ENCODE peak calls at places on chromosomes 7 and 10, in six cellular contexts. M, B, E, K, V and J are unnamed samples.

GRCh38 chr10:115092258-115092554 is 959 bp upstream of the ATRNL1 start:
- DNase-seq in M (no peak), B (no peak), E (no peak), K (no peak), V (no peak), J (no peak)

GRCh38 chr10:96873756-96874467 is 41.8 kb downstream of the LCOR start:
- DNase-seq in M (no peak), B (no peak), E (no peak), K (no peak), V (no peak), J (no peak)

GRCh38 chr10:51895209-51895608 is 195.8 kb upstream of the CSTF2T start:
- DNase-seq in M (no peak), B (no peak), E (no peak), K (no peak), V (no peak), J (no peak)

GRCh38 chr10:132036887-132037675 is 28.7 kb upstream of the JAKMIP3 start:
- DNase-seq in M (no peak), B (no peak), E (no peak), K (no peak), V (no peak), J (no peak)

GRCh38 chr7:158107806-158108205 is 479.8 kb downstream of the PTPRN2 start:
- DNase-seq in M (no peak), B (no peak), E (no peak), K (no peak), V (no peak), J (no peak)

GRCh38 chr7:41275255-41275654 is 427.6 kb downstream of the INHBA start:
- DNase-seq in M (no peak), B (no peak), E (no peak), K (no peak), V (no peak), J (no peak)

GRCh38 chr7:86328801-86329433 is 314.8 kb upstream of the GRM3 start:
- DNase-seq in M (no peak), B (no peak), E (no peak), K (no peak), V (no peak), J (no peak)

GRCh38 chr10:109931153-109931552 is 7.8 kb upstream of the XPNPEP1 start:
- DNase-seq in M (no peak), B (no peak), E (no peak), K (no peak), V (no peak), J (no peak)

GRCh38 chr7:33692956-33693355 is 212.4 kb upstream of the BMPER start:
- DNase-seq in M (no peak), B (peak; percentile 62), E (no peak), K (no peak), V (no peak), J (no peak)

GRCh38 chr7:129649128-129649690 is 37.7 kb downstream of the NRF1 start:
- DNase-seq in M (no peak), B (no peak), E (no peak), K (no peak), V (no peak), J (no peak)

GRCh38 chr7:86825264-86825663 is 181.6 kb downstream of the GRM3 start:
- DNase-seq in M (no peak), B (no peak), E (no peak), K (no peak), V (no peak), J (no peak)

GRCh38 chr10:32893431-32893830 is 64.6 kb downstream of the ITGB1 start:
- DNase-seq in M (no peak), B (peak; percentile 32), E (no peak), K (peak; percentile 24), V (no peak), J (no peak)

GRCh38 chr10:47024399-47025252 is 113.4 kb downstream of the PTPN20 start:
- DNase-seq in M (peak; percentile 42), B (peak; percentile 70), E (peak; percentile 66), K (peak; percentile 70), V (peak; percentile 81), J (peak; percentile 74)

GRCh38 chr10:58280485-58280884 is 11.5 kb downstream of the CISD1 start:
- DNase-seq in M (no peak), B (peak; percentile 56), E (no peak), K (no peak), V (no peak), J (no peak)

GRCh38 chr10:26879744-26880143 is 19.0 kb upstream of the ABI1 start:
- DNase-seq in M (no peak), B (peak; percentile 53), E (no peak), K (no peak), V (no peak), J (no peak)

GRCh38 chr10:963186-963585 is 25.0 kb upstream of the GTPBP4 start:
- DNase-seq in M (no peak), B (no peak), E (no peak), K (no peak), V (no peak), J (no peak)

GRCh38 chr10:47145290-47145934 is 154.6 kb upstream of the GDF10 start:
- DNase-seq in M (no peak), B (no peak), E (no peak), K (no peak), V (no peak), J (no peak)

GRCh38 chr10:100081075-100082001 is at the start of gene CPN1:
- DNase-seq in M (no peak), B (no peak), E (no peak), K (no peak), V (peak; percentile 51), J (no peak)

GRCh38 chr7:21063106-21063505 is 276.4 kb upstream of the SP8 start:
- DNase-seq in M (no peak), B (peak; percentile 54), E (no peak), K (no peak), V (no peak), J (no peak)

GRCh38 chr7:51354434-51354833 is 37.8 kb upstream of the COBL start:
- DNase-seq in M (no peak), B (no peak), E (no peak), K (no peak), V (no peak), J (no peak)

DNA sequence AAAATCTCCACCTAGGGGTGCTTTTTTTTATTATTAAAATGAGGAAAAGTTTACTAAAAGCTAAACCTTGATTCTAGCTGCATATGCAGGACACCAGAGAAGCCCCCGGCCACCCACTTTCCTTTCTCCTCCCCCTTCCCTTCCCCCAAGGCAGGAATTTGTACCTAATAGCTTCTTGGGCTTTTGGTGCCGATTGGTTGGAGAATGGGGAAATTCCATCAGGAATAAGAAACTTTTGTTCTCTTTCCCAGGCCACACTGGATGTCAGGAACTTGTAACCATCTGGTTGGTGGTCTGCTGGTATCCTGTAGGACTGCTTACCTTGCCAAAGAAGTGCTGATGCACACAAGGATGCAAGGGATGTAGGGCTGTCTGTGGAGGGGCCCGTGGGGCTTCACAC is 16.7 kb upstream of the GPR37 start:
- DNase-seq in M (no peak), B (no peak), E (no peak), K (no peak), V (no peak), J (no peak)
- H3K4me3 ChIP-seq in M (no peak overlapping the region), B (no peak overlapping the region), E (no peak overlapping the region), K (no peak overlapping the region), V (no peak overlapping the region), J (no peak overlapping the region)

DNA sequence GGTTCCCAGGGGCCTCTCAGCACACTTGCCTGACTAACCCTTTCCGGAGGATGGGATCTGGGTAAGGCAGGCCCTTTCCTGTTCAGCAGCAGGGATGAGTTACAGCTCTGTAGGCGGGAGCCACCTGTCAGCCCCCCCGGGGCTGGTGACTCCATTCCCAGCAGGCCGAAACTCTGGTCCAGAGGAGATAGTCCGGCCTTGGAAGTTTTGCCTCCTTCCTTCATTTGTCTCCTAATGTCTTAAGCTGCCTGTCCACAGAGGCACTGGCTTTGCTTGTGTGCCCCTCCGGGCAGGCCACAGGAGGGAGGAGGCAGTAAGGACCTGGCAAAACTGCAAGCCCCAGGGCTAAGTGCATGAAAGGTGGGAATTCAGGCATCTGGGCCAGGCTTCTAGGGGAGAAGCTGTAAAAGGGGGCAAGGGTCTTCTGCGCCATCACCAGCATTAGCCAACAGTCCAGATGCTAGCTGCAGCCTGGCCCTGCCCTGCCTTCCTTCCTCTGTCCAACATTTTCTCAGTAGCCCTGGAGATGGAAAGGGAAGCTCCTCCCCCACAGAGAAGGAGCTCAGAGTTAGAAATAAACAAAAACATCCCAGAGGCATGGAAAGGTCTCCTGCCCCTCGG is 1.2 kb downstream of the ADIRF start:
- DNase-seq in M (no peak), B (peak; percentile 65), E (no peak), K (no peak), V (no peak), J (no peak)
- H3K4me3 ChIP-seq in M (no peak overlapping the region), B (peak overlapping the region; percentile 71), E (no peak overlapping the region), K (no peak overlapping the region), V (peak overlapping the region; percentile 44), J (no peak overlapping the region)

GRCh38 chr7:30751257-30751650 is 681 bp upstream of the INMT start:
- DNase-seq in M (no peak), B (no peak), E (no peak), K (no peak), V (no peak), J (no peak)
- H3K4me3 ChIP-seq in M (no peak overlapping the region), B (no peak overlapping the region), E (no peak overlapping the region), K (no peak overlapping the region), V (no peak overlapping the region), J (no peak overlapping the region)

GRCh38 chr10:89352039-89352597 is 24.3 kb downstream of the IFIT3 start:
- DNase-seq in M (no peak), B (peak; percentile 92), E (peak; percentile 88), K (peak; percentile 35), V (peak; percentile 96), J (no peak)

GRCh38 chr10:89348458-89348857 is 20.7 kb downstream of the IFIT3 start:
- DNase-seq in M (no peak), B (no peak), E (no peak), K (no peak), V (no peak), J (no peak)

GRCh38 chr10:89351402-89352038 is 23.7 kb downstream of the IFIT3 start:
- DNase-seq in M (no peak), B (peak; percentile 10), E (peak; percentile 90), K (no peak), V (no peak), J (no peak)

GRCh38 chr10:89346264-89346971 is 18.6 kb downstream of the IFIT3 start:
- DNase-seq in M (no peak), B (peak; percentile 68), E (no peak), K (no peak), V (no peak), J (no peak)

GRCh38 chr10:89347706-89348457 is 20.1 kb downstream of the IFIT3 start:
- DNase-seq in M (no peak), B (no peak), E (no peak), K (no peak), V (no peak), J (no peak)
- H3K4me3 ChIP-seq in M (no peak overlapping the region), B (no peak overlapping the region), E (no peak overlapping the region), K (no peak overlapping the region), V (no peak overlapping the region), J (no peak overlapping the region)

DNA sequence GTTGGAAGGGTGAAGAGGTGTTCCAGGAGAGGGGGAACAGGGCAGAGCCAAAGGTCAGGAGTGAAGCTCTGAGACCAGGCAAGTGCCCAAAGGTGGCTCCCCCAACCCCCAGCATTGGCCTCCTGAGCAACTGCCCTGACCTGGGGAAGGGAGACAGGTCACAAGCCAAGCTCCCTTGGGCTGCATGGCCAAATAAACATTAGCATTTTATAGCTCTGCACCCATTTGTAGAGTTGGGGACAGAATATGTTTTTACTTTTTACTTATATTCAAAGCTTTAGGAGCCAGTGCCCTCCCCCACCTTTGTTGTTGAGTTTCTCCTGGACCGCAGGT is 4.0 kb downstream of the UNC5B start:
- DNase-seq in M (no peak), B (no peak), E (no peak), K (no peak), V (peak; percentile 28), J (peak; percentile 4)
- H3K4me3 ChIP-seq in M (no peak overlapping the region), B (no peak overlapping the region), E (no peak overlapping the region), K (no peak overlapping the region), V (no peak overlapping the region), J (peak overlapping the region; percentile 97)